ENCODE peak calls at places on chromosomes 4 and X, in ten cellular contexts. One of them, this sample, is unnamed.

GRCh38 chr4:52864816-52865215 is 2.7 kb downstream of the RASL11B start:
- DNase-seq in brain microvascular endothelial cell: peak; percentile 20
- DNase-seq in heart right ventricle: no peak
- DNase-seq in HCT116: no peak
- DNase-seq in astrocyte: peak; percentile 64
- DNase-seq in heart left ventricle: no peak
- DNase-seq in OCI-LY7: no peak
- DNase-seq in tibial artery: no peak
- DNase-seq in left ventricle myocardium inferior: no peak
- DNase-seq in cardiac muscle cell: peak; percentile 91
- DNase-seq in this sample: no peak

GRCh38 chr4:5631352-5632042 is 76.9 kb downstream of the EVC2 start:
- DNase-seq in brain microvascular endothelial cell: no peak
- DNase-seq in heart right ventricle: no peak
- DNase-seq in HCT116: no peak
- DNase-seq in astrocyte: no peak
- DNase-seq in heart left ventricle: no peak
- DNase-seq in OCI-LY7: no peak
- DNase-seq in tibial artery: no peak
- DNase-seq in left ventricle myocardium inferior: no peak
- DNase-seq in cardiac muscle cell: peak; percentile 69
- DNase-seq in this sample: no peak

GRCh38 chrX:9656277-9656676 is 109.4 kb downstream of the GPR143 start:
- DNase-seq in brain microvascular endothelial cell: peak; percentile 39
- DNase-seq in heart right ventricle: peak; percentile 16
- DNase-seq in HCT116: no peak
- DNase-seq in astrocyte: no peak
- DNase-seq in heart left ventricle: peak; percentile 43
- DNase-seq in OCI-LY7: no peak
- DNase-seq in tibial artery: no peak
- DNase-seq in left ventricle myocardium inferior: no peak
- DNase-seq in cardiac muscle cell: no peak
- DNase-seq in this sample: no peak

GRCh38 chr4:53997901-53998300 is 66.5 kb downstream of the CHIC2 start:
- DNase-seq in brain microvascular endothelial cell: no peak
- DNase-seq in heart right ventricle: no peak
- DNase-seq in HCT116: no peak
- DNase-seq in astrocyte: peak; percentile 62
- DNase-seq in heart left ventricle: no peak
- DNase-seq in OCI-LY7: no peak
- DNase-seq in tibial artery: no peak
- DNase-seq in left ventricle myocardium inferior: no peak
- DNase-seq in cardiac muscle cell: no peak
- DNase-seq in this sample: no peak

GRCh38 chr4:135508006-135508714 is 1306.6 kb upstream of the PABPC4L start:
- DNase-seq in brain microvascular endothelial cell: peak; percentile 91
- DNase-seq in heart right ventricle: no peak
- DNase-seq in HCT116: peak; percentile 88
- DNase-seq in astrocyte: peak; percentile 90
- DNase-seq in heart left ventricle: no peak
- DNase-seq in OCI-LY7: no peak
- DNase-seq in tibial artery: no peak
- DNase-seq in left ventricle myocardium inferior: no peak
- DNase-seq in cardiac muscle cell: peak; percentile 47
- DNase-seq in this sample: peak; percentile 20

GRCh38 chrX:135513140-135513535 is 7.3 kb upstream of the INTS6L start:
- DNase-seq in brain microvascular endothelial cell: no peak
- DNase-seq in heart right ventricle: no peak
- DNase-seq in HCT116: no peak
- DNase-seq in astrocyte: no peak
- DNase-seq in heart left ventricle: no peak
- DNase-seq in OCI-LY7: no peak
- DNase-seq in tibial artery: no peak
- DNase-seq in left ventricle myocardium inferior: no peak
- DNase-seq in cardiac muscle cell: no peak
- DNase-seq in this sample: no peak

GRCh38 chr4:52643846-52644245 is 15.3 kb downstream of the USP46 start:
- DNase-seq in brain microvascular endothelial cell: peak; percentile 80
- DNase-seq in heart right ventricle: peak; percentile 81
- DNase-seq in HCT116: peak; percentile 4
- DNase-seq in astrocyte: peak; percentile 71
- DNase-seq in heart left ventricle: peak; percentile 93
- DNase-seq in OCI-LY7: no peak
- DNase-seq in tibial artery: peak; percentile 85
- DNase-seq in left ventricle myocardium inferior: peak; percentile 87
- DNase-seq in cardiac muscle cell: peak; percentile 76
- DNase-seq in this sample: peak; percentile 20

GRCh38 chr4:112175840-112176239 is 30.6 kb downstream of the FAM241A start:
- DNase-seq in brain microvascular endothelial cell: no peak
- DNase-seq in heart right ventricle: no peak
- DNase-seq in HCT116: no peak
- DNase-seq in astrocyte: no peak
- DNase-seq in heart left ventricle: no peak
- DNase-seq in OCI-LY7: no peak
- DNase-seq in tibial artery: no peak
- DNase-seq in left ventricle myocardium inferior: no peak
- DNase-seq in cardiac muscle cell: no peak
- DNase-seq in this sample: no peak

GRCh38 chrX:805988-806387 is 175.4 kb downstream of the SHOX start:
- DNase-seq in brain microvascular endothelial cell: no peak
- DNase-seq in heart right ventricle: no peak
- DNase-seq in HCT116: no peak
- DNase-seq in astrocyte: no peak
- DNase-seq in heart left ventricle: no peak
- DNase-seq in OCI-LY7: no peak
- DNase-seq in tibial artery: no peak
- DNase-seq in left ventricle myocardium inferior: no peak
- DNase-seq in cardiac muscle cell: no peak
- DNase-seq in this sample: no peak

GRCh38 chrX:104135677-104136076 is 21.1 kb downstream of the SLC25A53 start:
- DNase-seq in brain microvascular endothelial cell: no peak
- DNase-seq in heart right ventricle: no peak
- DNase-seq in HCT116: no peak
- DNase-seq in astrocyte: peak; percentile 16
- DNase-seq in heart left ventricle: no peak
- DNase-seq in OCI-LY7: no peak
- DNase-seq in tibial artery: no peak
- DNase-seq in left ventricle myocardium inferior: no peak
- DNase-seq in cardiac muscle cell: no peak
- DNase-seq in this sample: no peak

GRCh38 chrX:139826065-139827044 is 106.5 kb downstream of the ATP11C start:
- DNase-seq in brain microvascular endothelial cell: peak; percentile 46
- DNase-seq in heart right ventricle: no peak
- DNase-seq in HCT116: no peak
- DNase-seq in astrocyte: peak; percentile 84
- DNase-seq in heart left ventricle: no peak
- DNase-seq in OCI-LY7: no peak
- DNase-seq in tibial artery: no peak
- DNase-seq in left ventricle myocardium inferior: no peak
- DNase-seq in cardiac muscle cell: peak; percentile 44
- DNase-seq in this sample: peak; percentile 38

GRCh38 chr4:72679666-72680065 is 110.6 kb upstream of the ADAMTS3 start:
- DNase-seq in brain microvascular endothelial cell: no peak
- DNase-seq in heart right ventricle: no peak
- DNase-seq in HCT116: no peak
- DNase-seq in astrocyte: no peak
- DNase-seq in heart left ventricle: no peak
- DNase-seq in OCI-LY7: no peak
- DNase-seq in tibial artery: no peak
- DNase-seq in left ventricle myocardium inferior: no peak
- DNase-seq in cardiac muscle cell: no peak
- DNase-seq in this sample: no peak

GRCh38 chrX:40581333-40581910 is 652 bp downstream of the ATP6AP2 start:
- DNase-seq in brain microvascular endothelial cell: peak; percentile 1
- DNase-seq in heart right ventricle: no peak
- DNase-seq in HCT116: no peak
- DNase-seq in astrocyte: peak; percentile 2
- DNase-seq in heart left ventricle: no peak
- DNase-seq in OCI-LY7: peak; percentile 24
- DNase-seq in tibial artery: no peak
- DNase-seq in left ventricle myocardium inferior: no peak
- DNase-seq in cardiac muscle cell: peak; percentile 24
- DNase-seq in this sample: no peak

GRCh38 chr4:145827885-145828284 is 110.7 kb downstream of the ZNF827 start:
- DNase-seq in brain microvascular endothelial cell: no peak
- DNase-seq in heart right ventricle: no peak
- DNase-seq in HCT116: no peak
- DNase-seq in astrocyte: no peak
- DNase-seq in heart left ventricle: no peak
- DNase-seq in OCI-LY7: no peak
- DNase-seq in tibial artery: no peak
- DNase-seq in left ventricle myocardium inferior: no peak
- DNase-seq in cardiac muscle cell: no peak
- DNase-seq in this sample: no peak

GRCh38 chr4:14910411-14910810 is 91.9 kb upstream of the CPEB2 start:
- DNase-seq in brain microvascular endothelial cell: no peak
- DNase-seq in heart right ventricle: no peak
- DNase-seq in HCT116: no peak
- DNase-seq in astrocyte: no peak
- DNase-seq in heart left ventricle: no peak
- DNase-seq in OCI-LY7: no peak
- DNase-seq in tibial artery: no peak
- DNase-seq in left ventricle myocardium inferior: no peak
- DNase-seq in cardiac muscle cell: peak; percentile 48
- DNase-seq in this sample: no peak

GRCh38 chr4:104750008-104750407 is 255.3 kb upstream of the CXXC4 start:
- DNase-seq in brain microvascular endothelial cell: no peak
- DNase-seq in heart right ventricle: no peak
- DNase-seq in HCT116: no peak
- DNase-seq in astrocyte: no peak
- DNase-seq in heart left ventricle: no peak
- DNase-seq in OCI-LY7: no peak
- DNase-seq in tibial artery: no peak
- DNase-seq in left ventricle myocardium inferior: no peak
- DNase-seq in cardiac muscle cell: no peak
- DNase-seq in this sample: no peak

GRCh38 chr4:31467781-31468180 is 747.6 kb downstream of the PCDH7 start:
- DNase-seq in brain microvascular endothelial cell: peak; percentile 32
- DNase-seq in heart right ventricle: no peak
- DNase-seq in HCT116: no peak
- DNase-seq in astrocyte: peak; percentile 7
- DNase-seq in heart left ventricle: no peak
- DNase-seq in OCI-LY7: no peak
- DNase-seq in tibial artery: no peak
- DNase-seq in left ventricle myocardium inferior: no peak
- DNase-seq in cardiac muscle cell: peak; percentile 13
- DNase-seq in this sample: no peak

GRCh38 chrX:16827225-16827624 is 41.0 kb downstream of the TXLNG start:
- DNase-seq in brain microvascular endothelial cell: no peak
- DNase-seq in heart right ventricle: no peak
- DNase-seq in HCT116: no peak
- DNase-seq in astrocyte: peak; percentile 70
- DNase-seq in heart left ventricle: no peak
- DNase-seq in OCI-LY7: no peak
- DNase-seq in tibial artery: no peak
- DNase-seq in left ventricle myocardium inferior: no peak
- DNase-seq in cardiac muscle cell: no peak
- DNase-seq in this sample: no peak
- H3K27ac ChIP-seq in brain microvascular endothelial cell: peak overlapping the region; percentile 77
- H3K27ac ChIP-seq in heart right ventricle: peak overlapping the region; percentile 15
- H3K27ac ChIP-seq in HCT116: no peak overlapping the region
- H3K27ac ChIP-seq in astrocyte: peak overlapping the region; percentile 70
- H3K27ac ChIP-seq in heart left ventricle: no peak overlapping the region
- H3K27ac ChIP-seq in OCI-LY7: no peak overlapping the region
- H3K27ac ChIP-seq in tibial artery: peak overlapping the region; percentile 61
- H3K27ac ChIP-seq in left ventricle myocardium inferior: peak overlapping the region; percentile 63
- H3K27ac ChIP-seq in cardiac muscle cell: no peak overlapping the region
- H3K27ac ChIP-seq in this sample: peak overlapping the region; percentile 52

DNA sequence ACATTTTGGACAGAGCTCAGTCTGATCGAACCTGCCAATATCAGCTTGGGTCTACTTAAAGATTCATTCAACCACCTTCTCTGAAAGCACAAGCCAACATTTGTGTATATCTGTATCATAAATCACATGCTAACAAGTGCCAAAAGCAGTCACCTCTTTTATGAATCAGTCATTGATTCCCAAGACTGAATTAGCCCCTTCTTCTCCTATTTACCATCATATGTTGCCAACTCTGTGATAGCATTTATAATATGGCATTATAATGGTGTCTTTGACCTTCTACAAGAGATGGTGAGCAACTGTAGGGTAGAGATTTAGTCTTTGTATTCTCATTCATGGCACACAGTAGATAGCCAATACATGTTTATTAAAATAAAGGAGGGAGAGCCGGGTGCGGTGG is 61.4 kb downstream of the DDX53 start:
- DNase-seq in brain microvascular endothelial cell: no peak
- DNase-seq in heart right ventricle: no peak
- DNase-seq in HCT116: no peak
- DNase-seq in astrocyte: no peak
- DNase-seq in heart left ventricle: no peak
- DNase-seq in OCI-LY7: no peak
- DNase-seq in tibial artery: no peak
- DNase-seq in left ventricle myocardium inferior: no peak
- DNase-seq in cardiac muscle cell: no peak
- DNase-seq in this sample: no peak
- TF ChIP-seq CTCF in brain microvascular endothelial cell: no peak
- TF ChIP-seq CTCF in heart right ventricle: no peak
- TF ChIP-seq CTCF in HCT116: no peak
- TF ChIP-seq CTCF in astrocyte: no peak
- TF ChIP-seq CTCF in heart left ventricle: no peak
- TF ChIP-seq CTCF in OCI-LY7: no peak
- TF ChIP-seq CTCF in tibial artery: no peak
- TF ChIP-seq CTCF in left ventricle myocardium inferior: no peak
- TF ChIP-seq CTCF in cardiac muscle cell: no peak
- TF ChIP-seq CTCF in this sample: no peak

DNA sequence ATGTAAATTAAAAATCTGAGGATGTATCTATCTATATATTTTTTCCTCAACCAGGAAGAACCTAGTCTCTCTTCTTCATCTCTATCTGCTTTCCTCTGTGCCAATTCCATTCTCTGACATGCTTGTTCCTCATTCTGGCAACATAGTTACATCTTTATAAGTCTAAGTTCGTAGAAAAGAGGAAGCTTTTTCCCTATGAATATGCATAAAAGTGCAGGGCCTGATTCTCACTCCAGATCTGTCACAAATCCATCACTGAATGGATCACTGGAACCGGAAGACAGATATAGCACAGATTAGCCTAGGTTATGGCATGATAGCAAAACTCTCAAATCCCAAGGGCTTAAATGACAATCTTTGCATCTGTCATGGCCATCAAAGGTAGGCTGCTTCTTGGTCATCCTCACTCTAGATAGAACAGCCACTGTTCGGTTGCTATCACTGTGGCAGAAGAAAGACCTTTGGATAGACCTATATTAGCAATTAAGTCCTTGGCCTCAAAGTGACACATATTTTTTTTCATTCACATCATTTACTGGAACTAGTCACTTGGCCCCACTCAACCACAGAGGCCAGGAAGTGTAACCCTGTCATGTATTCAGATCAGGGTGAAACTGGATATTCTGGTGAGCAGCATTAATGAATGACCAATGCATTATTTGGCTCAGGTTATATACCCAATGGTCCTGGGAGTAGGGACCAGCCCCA is 22.2 kb downstream of the DTHD1 start:
- DNase-seq in brain microvascular endothelial cell: no peak
- DNase-seq in heart right ventricle: no peak
- DNase-seq in HCT116: no peak
- DNase-seq in astrocyte: no peak
- DNase-seq in heart left ventricle: no peak
- DNase-seq in OCI-LY7: no peak
- DNase-seq in tibial artery: no peak
- DNase-seq in left ventricle myocardium inferior: no peak
- DNase-seq in cardiac muscle cell: no peak
- DNase-seq in this sample: no peak
- H3K27ac ChIP-seq in brain microvascular endothelial cell: no peak overlapping the region
- H3K27ac ChIP-seq in heart right ventricle: no peak overlapping the region
- H3K27ac ChIP-seq in HCT116: no peak overlapping the region
- H3K27ac ChIP-seq in astrocyte: no peak overlapping the region
- H3K27ac ChIP-seq in heart left ventricle: no peak overlapping the region
- H3K27ac ChIP-seq in OCI-LY7: no peak overlapping the region
- H3K27ac ChIP-seq in tibial artery: no peak overlapping the region
- H3K27ac ChIP-seq in left ventricle myocardium inferior: no peak overlapping the region
- H3K27ac ChIP-seq in cardiac muscle cell: no peak overlapping the region
- H3K27ac ChIP-seq in this sample: no peak overlapping the region

GRCh38 chr4:48509543-48509942 is 19.5 kb downstream of the ZAR1 start:
- DNase-seq in brain microvascular endothelial cell: no peak
- DNase-seq in heart right ventricle: no peak
- DNase-seq in HCT116: no peak
- DNase-seq in astrocyte: peak; percentile 36
- DNase-seq in heart left ventricle: no peak
- DNase-seq in OCI-LY7: no peak
- DNase-seq in tibial artery: no peak
- DNase-seq in left ventricle myocardium inferior: no peak
- DNase-seq in cardiac muscle cell: no peak
- DNase-seq in this sample: no peak
- TF ChIP-seq CTCF in brain microvascular endothelial cell: no peak
- TF ChIP-seq CTCF in heart right ventricle: no peak
- TF ChIP-seq CTCF in HCT116: no peak
- TF ChIP-seq CTCF in astrocyte: no peak
- TF ChIP-seq CTCF in heart left ventricle: no peak
- TF ChIP-seq CTCF in OCI-LY7: no peak
- TF ChIP-seq CTCF in tibial artery: no peak
- TF ChIP-seq CTCF in left ventricle myocardium inferior: no peak
- TF ChIP-seq CTCF in cardiac muscle cell: no peak
- TF ChIP-seq CTCF in this sample: no peak

This sample was measured in AG04450.